ENCODE peak calls at places on chromosomes 3 and 15, in four cellular contexts. V, S, R and W are unnamed samples.

GRCh38 chr3:172181936-172182708 is 142.7 kb downstream of the FNDC3B start:
- DNase-seq in V (peak; percentile 70), R (no peak), S (no peak), W (no peak)

GRCh38 chr15:30865257-30865656 is 38.5 kb upstream of the FAN1 start:
- DNase-seq in V (no peak), R (no peak), S (no peak), W (no peak)

GRCh38 chr3:62771331-62772097 is 103.7 kb downstream of the CADPS start:
- DNase-seq in R (no peak), V (no peak), S (no peak), W (no peak)

GRCh38 chr3:36944012-36944640 is 728 bp downstream of the TRANK1 start:
- DNase-seq in V (peak; percentile 52), S (peak; percentile 76), R (peak; percentile 79), W (peak; percentile 66)

GRCh38 chr15:83107841-83108181 is 366 bp downstream of the TM6SF1 start:
- DNase-seq in V (no peak), S (no peak), R (no peak), W (no peak)

GRCh38 chr3:153232737-153233330 is 70.8 kb downstream of the RAP2B start:
- DNase-seq in V (peak; percentile 78), S (no peak), R (no peak), W (no peak)

GRCh38 chr3:133404925-133405324 is 5.1 kb downstream of the BFSP2 start:
- DNase-seq in R (no peak), V (no peak), S (no peak), W (no peak)

GRCh38 chr15:51624022-51624421 is 1.5 kb upstream of the DMXL2 start:
- DNase-seq in V (no peak), R (no peak), S (no peak), W (no peak)

GRCh38 chr3:60839242-60839641 is 412.0 kb downstream of the FHIT start:
- DNase-seq in S (peak; percentile 5), V (no peak), R (no peak), W (peak; percentile 26)

GRCh38 chr3:171774516-171774915 is 35.8 kb downstream of the PLD1 start:
- DNase-seq in S (no peak), V (no peak), R (no peak), W (no peak)

GRCh38 chr3:150545419-150546225 is 674 bp downstream of the SERP1 start:
- DNase-seq in V (peak; percentile 5), R (no peak), S (peak; percentile 27), W (no peak)

GRCh38 chr3:183148056-183148455 is 14.5 kb downstream of the LAMP3 start:
- DNase-seq in V (peak; percentile 80), S (no peak), R (no peak), W (no peak)

GRCh38 chr15:93212578-93212977 is 123.6 kb upstream of the RGMA start:
- DNase-seq in V (no peak), R (no peak), S (no peak), W (no peak)

GRCh38 chr3:141686477-141687280 is 51.4 kb upstream of the RNF7 start:
- DNase-seq in S (no peak), R (peak; percentile 69), V (peak; percentile 47), W (no peak)

GRCh38 chr15:39191871-39192281 is 389.0 kb upstream of the THBS1 start:
- DNase-seq in S (no peak), R (no peak), V (peak; percentile 69), W (no peak)

GRCh38 chr15:78004919-78005634 is 72.4 kb downstream of the TBC1D2B start:
- DNase-seq in R (no peak), S (peak; percentile 84), V (peak; percentile 85), W (peak; percentile 80)

GRCh38 chr3:38084019-38084968 is 45.3 kb downstream of the DLEC1 start:
- DNase-seq in V (peak; percentile 17), R (no peak), S (peak; percentile 37), W (peak; percentile 48)

GRCh38 chr3:104785966-104786365 is 580.7 kb upstream of the ALCAM start:
- DNase-seq in V (peak; percentile 43), R (no peak), S (no peak), W (no peak)

GRCh38 chr3:98556164-98557130 is 24.7 kb downstream of the GPR15 start:
- DNase-seq in S (no peak), V (peak; percentile 61), R (no peak), W (no peak)

GRCh38 chr3:23239181-23240068 is 36.3 kb downstream of the UBE2E2 start:
- DNase-seq in V (no peak), R (no peak), S (no peak), W (no peak)

GRCh38 chr3:159417761-159418160 is 570.9 kb upstream of the IL12A start:
- DNase-seq in S (no peak), V (peak; percentile 58), R (no peak), W (no peak)

GRCh38 chr3:48268381-48268935 is 27.6 kb downstream of the ZNF589 start:
- DNase-seq in V (peak; percentile 14), S (peak; percentile 86), R (peak; percentile 72), W (no peak)

GRCh38 chr3:112561085-112561692 is 573 bp downstream of the ATG3 start:
- DNase-seq in V (peak; percentile 82), S (peak; percentile 87), R (peak; percentile 76), W (peak; percentile 85)

GRCh38 chr3:170848294-170848917 is 21.6 kb downstream of the RPL22L1 start:
- DNase-seq in V (no peak), R (no peak), S (no peak), W (peak; percentile 7)

GRCh38 chr15:29094711-29095110 is 174.9 kb downstream of the NSMCE3 start:
- DNase-seq in V (no peak), R (no peak), S (no peak), W (no peak)

GRCh38 chr15:77426377-77426776 is 5.7 kb downstream of the HMG20A start:
- DNase-seq in S (no peak), V (no peak), R (no peak), W (no peak)

DNA sequence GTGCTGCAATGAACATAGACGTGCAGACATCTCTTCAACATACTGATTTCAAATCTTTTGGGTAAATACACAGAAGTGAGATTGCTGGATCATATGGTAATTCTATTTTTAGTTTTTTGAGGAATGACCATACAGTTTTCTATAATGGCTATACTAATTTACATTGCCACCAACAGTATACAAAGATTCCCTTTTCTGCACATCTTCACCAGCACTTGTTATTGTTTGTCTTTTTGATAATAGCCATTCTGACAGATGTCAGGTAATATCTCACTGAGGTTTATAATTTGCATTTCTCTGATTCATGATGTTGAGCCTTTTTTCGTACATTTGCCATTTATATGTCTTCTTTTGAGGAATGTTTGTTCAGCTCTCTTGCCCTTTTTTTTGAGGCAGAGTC is 30.5 kb downstream of the TOPAZ1 start:
- DNase-seq in V (no peak), R (no peak), S (no peak), W (no peak)
- H3K4me3 ChIP-seq in V (no peak overlapping the region), R (no peak overlapping the region), S (no peak overlapping the region), W (no peak overlapping the region)

GRCh38 chr3:77038468-77038927 is 1.4 kb upstream of the ROBO2 start:
- DNase-seq in S (peak; percentile 91), V (peak; percentile 70), R (peak; percentile 74), W (peak; percentile 78)
- TF ChIP-seq CTCF in S (peak; percentile 86), V (peak; percentile 74), R (peak; percentile 53), W (peak; percentile 72)

DNA sequence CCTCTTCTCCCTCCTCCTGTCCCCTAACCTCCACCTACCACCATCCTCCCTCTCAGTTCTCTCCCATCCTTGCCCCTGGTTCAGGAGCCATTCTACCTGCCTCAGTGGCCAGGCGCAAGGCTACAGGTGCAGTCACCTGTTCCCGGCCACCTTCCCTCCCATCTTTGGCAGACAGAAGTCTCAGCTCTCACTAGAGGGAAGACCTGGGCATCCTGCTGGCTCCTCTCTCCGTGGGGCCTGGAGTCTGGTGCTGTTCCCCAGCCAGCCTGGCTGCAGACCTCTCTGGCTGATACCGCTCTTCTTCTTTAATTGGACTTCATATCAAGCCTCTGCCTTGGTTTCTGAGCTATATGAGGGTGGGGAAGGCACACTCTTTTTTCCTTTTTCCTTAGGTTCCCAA is 53.0 kb upstream of the SLC6A1 start:
- DNase-seq in S (no peak), V (no peak), R (no peak), W (no peak)
- H3K4me3 ChIP-seq in S (no peak overlapping the region), V (no peak overlapping the region), R (no peak overlapping the region), W (no peak overlapping the region)

DNA sequence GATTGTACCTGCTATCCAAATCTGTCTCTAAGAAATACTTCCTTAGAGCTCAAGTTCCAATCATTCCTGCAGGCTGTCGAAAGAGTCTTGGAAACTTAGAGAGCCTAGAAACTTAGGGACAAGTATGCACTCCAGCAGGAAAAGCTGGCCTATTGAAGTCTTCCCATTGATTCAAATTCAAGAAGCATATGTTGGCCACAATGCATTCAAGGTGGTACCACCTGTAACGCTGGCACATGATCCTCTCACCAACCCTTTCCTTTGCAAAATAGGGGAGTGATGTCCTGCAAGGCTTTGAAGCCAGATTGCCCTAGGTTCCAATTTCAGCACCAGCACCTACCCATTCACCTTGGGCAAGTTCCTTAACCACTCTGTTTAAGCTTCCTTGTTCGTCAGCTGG is 6.0 kb downstream of the ADAMTS9 start:
- DNase-seq in V (no peak), S (no peak), R (no peak), W (no peak)
- TF ChIP-seq CTCF in V (no peak), S (no peak), R (no peak), W (no peak)